ENCODE peak calls at places on chromosomes 12 and 14, in four cellular contexts. One of them, this sample, is unnamed. For H3K4me1, the result is how much of the 10 kb centered on the place peaks cover.

GRCh38 chr12:124480469-124481256 is 86.7 kb downstream of the NCOR2 start:
- DNase-seq in trophoblast cell: peak
- DNase-seq in pancreas: peak
- DNase-seq in iPS DF 6.9: no peak
- DNase-seq in this sample: no peak

GRCh38 chr14:100770046-100770445 is 43.4 kb downstream of the DLK1 start:
- DNase-seq in iPS DF 6.9: no peak
- DNase-seq in pancreas: no peak
- DNase-seq in trophoblast cell: no peak
- DNase-seq in this sample: no peak

GRCh38 chr12:57135939-57136338 is 7.7 kb downstream of the LRP1 start:
- DNase-seq in trophoblast cell: no peak
- DNase-seq in pancreas: peak
- DNase-seq in iPS DF 6.9: no peak
- DNase-seq in this sample: no peak

GRCh38 chr14:25461780-25462179 is 411.8 kb upstream of the STXBP6 start:
- DNase-seq in iPS DF 6.9: no peak
- DNase-seq in trophoblast cell: no peak
- DNase-seq in pancreas: no peak
- DNase-seq in this sample: no peak

GRCh38 chr14:103539056-103539825 is 10.2 kb downstream of the TRMT61A start:
- DNase-seq in trophoblast cell: no peak
- DNase-seq in iPS DF 6.9: no peak
- DNase-seq in pancreas: peak
- DNase-seq in this sample: no peak

GRCh38 chr14:60722836-60723217 is 1.3 kb downstream of the SIX4 start:
- DNase-seq in pancreas: no peak
- DNase-seq in iPS DF 6.9: no peak
- DNase-seq in trophoblast cell: no peak
- DNase-seq in this sample: no peak

GRCh38 chr12:121990692-121991603 is 30.7 kb upstream of the BCL7A start:
- DNase-seq in trophoblast cell: no peak
- DNase-seq in iPS DF 6.9: no peak
- DNase-seq in pancreas: no peak
- DNase-seq in this sample: no peak

GRCh38 chr14:53470351-53471043 is 317.4 kb upstream of the DDHD1 start:
- DNase-seq in pancreas: no peak
- DNase-seq in iPS DF 6.9: no peak
- DNase-seq in trophoblast cell: no peak
- DNase-seq in this sample: no peak

GRCh38 chr14:104585966-104586702 is 6.6 kb downstream of the C14orf180 start:
- DNase-seq in pancreas: peak
- DNase-seq in iPS DF 6.9: no peak
- DNase-seq in trophoblast cell: peak
- DNase-seq in this sample: no peak

GRCh38 chr14:103561381-103562134 is 899 bp downstream of the BAG5 start:
- DNase-seq in iPS DF 6.9: no peak
- DNase-seq in pancreas: peak
- DNase-seq in trophoblast cell: peak
- DNase-seq in this sample: no peak

GRCh38 chr14:89422181-89422951 is 5.3 kb upstream of the FOXN3 start:
- DNase-seq in iPS DF 6.9: no peak
- DNase-seq in pancreas: no peak
- DNase-seq in trophoblast cell: peak
- DNase-seq in this sample: no peak

GRCh38 chr14:101361451-101362433 is 199.6 kb upstream of the DIO3 start:
- DNase-seq in pancreas: no peak
- DNase-seq in iPS DF 6.9: no peak
- DNase-seq in trophoblast cell: no peak
- DNase-seq in this sample: no peak

GRCh38 chr14:77498120-77498979 is at the start of gene ISM2:
- DNase-seq in iPS DF 6.9: peak
- DNase-seq in pancreas: peak
- DNase-seq in trophoblast cell: peak
- DNase-seq in this sample: no peak

GRCh38 chr12:84842406-84843013 is 70.1 kb downstream of the SLC6A15 start:
- DNase-seq in trophoblast cell: peak
- DNase-seq in pancreas: no peak
- DNase-seq in iPS DF 6.9: peak
- DNase-seq in this sample: peak

GRCh38 chr12:122979908-122980191 is 631 bp upstream of the ARL6IP4 start:
- DNase-seq in pancreas: no peak
- DNase-seq in trophoblast cell: no peak
- DNase-seq in iPS DF 6.9: no peak
- DNase-seq in this sample: no peak

GRCh38 chr12:113244015-113244983 is 23.0 kb downstream of the TPCN1 start:
- DNase-seq in pancreas: peak
- DNase-seq in iPS DF 6.9: no peak
- DNase-seq in trophoblast cell: no peak
- DNase-seq in this sample: no peak

GRCh38 chr14:71529855-71530254 is 402.4 kb upstream of the RGS6 start:
- DNase-seq in pancreas: no peak
- DNase-seq in trophoblast cell: no peak
- DNase-seq in iPS DF 6.9: no peak
- DNase-seq in this sample: no peak

GRCh38 chr12:27177716-27178115 is 66.4 kb upstream of the STK38L start:
- DNase-seq in pancreas: no peak
- DNase-seq in iPS DF 6.9: no peak
- DNase-seq in trophoblast cell: peak
- DNase-seq in this sample: peak

GRCh38 chr12:106345739-106346138 is 11.8 kb upstream of the POLR3B start:
- DNase-seq in iPS DF 6.9: peak
- DNase-seq in trophoblast cell: peak
- DNase-seq in pancreas: no peak
- DNase-seq in this sample: peak

GRCh38 chr14:102215071-102215470 is 75.4 kb downstream of the WDR20 start:
- DNase-seq in iPS DF 6.9: no peak
- DNase-seq in pancreas: no peak
- DNase-seq in trophoblast cell: no peak
- DNase-seq in this sample: no peak

GRCh38 chr14:52299692-52300278 is 14.3 kb upstream of the PTGER2 start:
- DNase-seq in trophoblast cell: no peak
- DNase-seq in iPS DF 6.9: peak
- DNase-seq in pancreas: no peak
- DNase-seq in this sample: peak

GRCh38 chr14:100825691-100826331 is at the start of gene MEG3:
- DNase-seq in iPS DF 6.9: no peak
- DNase-seq in pancreas: no peak
- DNase-seq in trophoblast cell: no peak
- DNase-seq in this sample: peak

GRCh38 chr14:89378119-89378518 is 38.9 kb downstream of the FOXN3 start:
- DNase-seq in iPS DF 6.9: no peak
- DNase-seq in pancreas: no peak
- DNase-seq in trophoblast cell: peak
- DNase-seq in this sample: peak

GRCh38 chr14:23559010-23559920 is 3.2 kb downstream of the THTPA start:
- DNase-seq in pancreas: peak
- DNase-seq in trophoblast cell: no peak
- DNase-seq in iPS DF 6.9: no peak
- DNase-seq in this sample: no peak

GRCh38 chr12:77973579-77973978 is 142.9 kb downstream of the NAV3 start:
- DNase-seq in iPS DF 6.9: no peak
- DNase-seq in trophoblast cell: no peak
- DNase-seq in pancreas: no peak
- DNase-seq in this sample: no peak

GRCh38 chr12:27610380-27610779 is 85.9 kb upstream of the REP15 start:
- DNase-seq in pancreas: no peak
- DNase-seq in iPS DF 6.9: no peak
- DNase-seq in trophoblast cell: no peak
- DNase-seq in this sample: peak

GRCh38 chr14:104228221-104228620 is 89.8 kb downstream of the KIF26A start:
- DNase-seq in iPS DF 6.9: no peak
- DNase-seq in pancreas: peak
- DNase-seq in trophoblast cell: no peak
- DNase-seq in this sample: no peak

GRCh38 chr12:43241971-43242370 is 310.0 kb downstream of the ADAMTS20 start:
- DNase-seq in trophoblast cell: no peak
- DNase-seq in pancreas: no peak
- DNase-seq in iPS DF 6.9: no peak
- DNase-seq in this sample: no peak

GRCh38 chr12:7937867-7938506 is 2.0 kb upstream of the SLC2A3 start:
- DNase-seq in pancreas: no peak
- DNase-seq in trophoblast cell: no peak
- DNase-seq in iPS DF 6.9: no peak
- DNase-seq in this sample: no peak

GRCh38 chr12:23767834-23768233 is 181.6 kb downstream of the SOX5 start:
- DNase-seq in pancreas: no peak
- DNase-seq in iPS DF 6.9: no peak
- DNase-seq in trophoblast cell: no peak
- DNase-seq in this sample: no peak

GRCh38 chr12:6141048-6141447 is 16.6 kb upstream of the VWF start:
- DNase-seq in pancreas: no peak
- DNase-seq in trophoblast cell: peak
- DNase-seq in iPS DF 6.9: no peak
- DNase-seq in this sample: no peak

GRCh38 chr12:18224745-18225144 is 36.6 kb upstream of the PIK3C2G start:
- DNase-seq in pancreas: no peak
- DNase-seq in trophoblast cell: no peak
- DNase-seq in iPS DF 6.9: no peak
- DNase-seq in this sample: no peak

GRCh38 chr12:112939761-112940357 is 1.6 kb downstream of the OAS3 start:
- DNase-seq in trophoblast cell: no peak
- DNase-seq in iPS DF 6.9: no peak
- DNase-seq in pancreas: no peak
- DNase-seq in this sample: peak

GRCh38 chr14:90520326-90520725 is 123.5 kb downstream of the CALM1 start:
- DNase-seq in iPS DF 6.9: no peak
- DNase-seq in pancreas: peak
- DNase-seq in trophoblast cell: no peak
- DNase-seq in this sample: no peak

GRCh38 chr14:94936411-94936892 is 166.5 kb upstream of the GSC start:
- DNase-seq in trophoblast cell: no peak
- DNase-seq in iPS DF 6.9: no peak
- DNase-seq in pancreas: peak
- DNase-seq in this sample: no peak

DNA sequence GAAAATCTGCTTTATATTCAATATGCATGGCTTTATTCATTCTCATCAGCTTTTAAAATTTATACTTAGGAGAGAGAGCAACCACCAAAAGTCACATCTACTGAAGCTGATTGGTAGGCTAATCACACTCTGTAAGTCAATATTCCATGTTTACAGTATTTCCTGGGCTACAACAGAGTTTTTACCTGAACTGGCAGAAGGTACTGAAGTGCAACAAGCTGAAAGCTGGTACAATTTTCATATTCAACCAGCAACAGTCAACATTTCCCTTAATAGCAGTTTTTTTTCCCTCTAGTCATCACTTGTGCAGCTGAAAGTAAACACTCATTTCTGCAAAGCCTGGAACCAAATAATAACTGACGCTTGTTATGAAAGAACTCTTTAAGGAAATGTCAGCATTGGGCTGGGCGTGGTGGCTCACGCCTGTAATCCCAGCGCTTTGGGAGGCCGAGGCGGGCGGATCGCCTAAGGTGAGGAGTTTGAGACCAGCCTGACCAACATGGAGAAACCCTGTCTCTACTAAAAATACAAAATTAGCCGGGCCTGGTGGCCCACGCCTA is 12.9 kb downstream of the BRAP start:
- DNase-seq in pancreas: no peak
- DNase-seq in trophoblast cell: no peak
- DNase-seq in iPS DF 6.9: no peak
- DNase-seq in this sample: no peak
- H3K27ac ChIP-seq in pancreas: no peak
- H3K27ac ChIP-seq in trophoblast cell: no peak
- H3K27ac ChIP-seq in iPS DF 6.9: no peak
- H3K27ac ChIP-seq in this sample: no peak

DNA sequence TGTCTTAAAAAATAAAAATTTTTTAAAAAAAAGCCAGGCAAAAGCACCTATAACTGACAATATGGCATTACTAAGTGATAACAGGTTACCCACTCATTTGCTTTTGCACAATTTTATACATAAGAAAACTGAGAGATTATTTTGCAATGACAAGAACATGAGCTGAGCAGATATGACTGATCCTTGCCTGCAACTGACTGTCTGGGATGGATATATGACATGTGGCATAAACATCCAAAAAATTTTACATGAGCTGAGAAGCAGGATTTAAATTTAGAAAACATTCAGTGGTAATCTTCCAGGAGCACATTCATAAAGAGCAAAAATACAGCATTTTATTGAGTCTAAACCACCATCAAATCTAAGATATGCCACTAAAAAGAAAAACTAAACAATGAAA is 125.3 kb upstream of the TMEM233 start:
- DNase-seq in iPS DF 6.9: no peak
- DNase-seq in pancreas: no peak
- DNase-seq in trophoblast cell: no peak
- DNase-seq in this sample: no peak
- H3K4me1 ChIP-seq in iPS DF 6.9: under half
- H3K4me1 ChIP-seq in pancreas: under half
- H3K4me1 ChIP-seq in trophoblast cell: under half
- H3K4me1 ChIP-seq in this sample: under half

DNA sequence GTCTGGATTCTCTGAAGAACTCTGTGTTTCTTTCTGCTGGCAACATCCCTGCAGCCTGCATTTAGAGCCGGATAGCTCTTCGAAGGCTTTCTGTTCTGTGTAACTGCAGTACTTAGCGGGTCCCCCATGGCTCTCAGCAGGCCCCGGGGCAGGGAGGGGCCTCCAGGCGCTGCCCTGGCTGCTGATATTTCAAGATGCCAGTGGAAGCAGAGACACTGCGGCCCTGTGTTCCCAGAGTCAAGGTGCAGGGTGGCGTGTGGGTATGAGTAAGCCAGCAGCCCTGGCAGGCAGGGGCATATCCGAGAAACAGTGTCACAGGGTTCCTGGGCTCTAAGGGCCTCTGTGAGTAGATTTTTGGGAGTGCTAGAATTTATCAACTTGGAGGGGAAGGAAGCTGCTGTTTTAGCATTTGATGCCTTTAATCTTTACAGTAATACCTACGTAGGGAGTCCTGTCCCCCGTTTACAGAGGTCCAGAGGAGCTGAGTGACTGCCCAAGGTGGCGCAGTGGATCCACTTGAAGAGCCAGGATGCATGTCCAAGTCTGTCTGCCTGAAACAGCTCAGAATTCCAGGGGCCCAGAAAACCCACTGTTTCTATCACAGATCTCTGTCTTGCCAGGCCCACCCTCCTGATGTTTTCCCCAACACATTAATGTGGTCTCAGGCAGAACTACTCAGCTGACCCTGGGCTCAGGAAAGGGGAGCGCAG is 16.2 kb downstream of the ESRRB start:
- DNase-seq in pancreas: no peak
- DNase-seq in trophoblast cell: no peak
- DNase-seq in iPS DF 6.9: no peak
- DNase-seq in this sample: no peak
- H3K27ac ChIP-seq in pancreas: no peak
- H3K27ac ChIP-seq in trophoblast cell: no peak
- H3K27ac ChIP-seq in iPS DF 6.9: no peak
- H3K27ac ChIP-seq in this sample: no peak

DNA sequence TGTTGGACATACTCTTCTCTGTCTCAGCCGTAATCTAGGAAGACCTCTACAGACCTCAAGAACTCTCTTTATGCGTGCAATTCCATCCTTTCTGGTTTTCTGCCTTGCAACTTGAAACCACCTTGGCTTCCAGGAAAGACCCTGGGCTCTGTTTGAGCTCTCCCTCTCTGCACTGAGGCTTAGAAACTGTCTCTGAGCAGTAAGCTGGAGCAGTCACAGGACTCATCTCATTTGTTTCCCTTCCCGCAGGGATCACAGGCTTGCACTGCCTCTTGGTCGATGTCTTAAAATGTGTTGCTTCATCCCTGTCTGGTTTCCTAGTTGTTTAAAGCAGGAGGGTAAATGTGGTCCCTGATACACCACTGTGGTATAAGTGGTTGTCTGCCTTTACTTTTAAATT is 26.2 kb downstream of the EID3 start:
- DNase-seq in iPS DF 6.9: no peak
- DNase-seq in pancreas: no peak
- DNase-seq in trophoblast cell: no peak
- DNase-seq in this sample: no peak
- H3K4me1 ChIP-seq in iPS DF 6.9: under half
- H3K4me1 ChIP-seq in pancreas: under half
- H3K4me1 ChIP-seq in trophoblast cell: under half
- H3K4me1 ChIP-seq in this sample: under half

This sample was measured in foreskin keratinocyte.